ENCODE peak calls at places on chromosome 7, in seven cellular contexts. I, Y, R, F, J, Q and A are unnamed samples.

GRCh38 chr7:131769241-131769640 is 212.8 kb upstream of the PODXL start:
- DNase-seq in R (no peak), Q (no peak), I (no peak), Y (no peak), F (no peak), J (peak; percentile 72), A (no peak)

GRCh38 chr7:74343281-74344127 is 54.3 kb downstream of the CLIP2 start:
- DNase-seq in Y (peak; percentile 55), J (peak; percentile 63), F (no peak), I (no peak), R (no peak), Q (no peak), A (no peak)

GRCh38 chr7:15367897-15368296 is 193.9 kb downstream of the AGMO start:
- DNase-seq in J (no peak), F (no peak), I (no peak), Q (no peak), R (no peak), Y (no peak), A (no peak)

GRCh38 chr7:5630670-5631069 is 150.8 kb downstream of the RNF216 start:
- DNase-seq in Y (no peak), F (no peak), R (no peak), I (no peak), Q (no peak), J (no peak), A (no peak)

GRCh38 chr7:24916463-24917040 is 63.4 kb downstream of the OSBPL3 start:
- DNase-seq in J (no peak), I (no peak), Q (no peak), R (no peak), F (no peak), Y (no peak), A (no peak)

GRCh38 chr7:133545613-133546012 is 292.7 kb downstream of the EXOC4 start:
- DNase-seq in R (no peak), Y (peak; percentile 72), I (no peak), F (no peak), J (peak; percentile 37), Q (no peak), A (no peak)

GRCh38 chr7:4707980-4708411 is 25.9 kb downstream of the FOXK1 start:
- DNase-seq in F (no peak), R (no peak), Y (no peak), Q (no peak), I (no peak), J (no peak), A (no peak)

GRCh38 chr7:148687555-148687954 is 11.1 kb upstream of the CUL1 start:
- DNase-seq in Y (peak; percentile 34), I (no peak), J (no peak), F (no peak), R (no peak), Q (no peak), A (no peak)

GRCh38 chr7:47968852-47969774 is 10.3 kb downstream of the HUS1 start:
- DNase-seq in F (no peak), I (peak; percentile 78), Y (peak; percentile 78), J (peak; percentile 13), Q (no peak), R (peak; percentile 75), A (peak; percentile 51)

GRCh38 chr7:12475362-12476063 is 71.8 kb upstream of the VWDE start:
- DNase-seq in J (peak; percentile 64), Y (peak; percentile 77), Q (no peak), R (peak; percentile 4), F (no peak), I (no peak), A (no peak)

GRCh38 chr7:87038993-87039716 is 20.3 kb downstream of the ELAPOR2 start:
- DNase-seq in Y (no peak), Q (no peak), R (no peak), F (no peak), I (no peak), J (no peak), A (no peak)

GRCh38 chr7:87356448-87356847 is 11.0 kb downstream of the CROT start:
- DNase-seq in F (no peak), Q (no peak), R (no peak), J (no peak), I (no peak), Y (no peak), A (no peak)

GRCh38 chr7:142646274-142646895 is 102.9 kb upstream of the PRSS1 start:
- DNase-seq in R (no peak), Q (no peak), F (no peak), I (no peak), Y (no peak), J (no peak), A (no peak)

GRCh38 chr7:23426876-23427275 is 43.4 kb downstream of the IGF2BP3 start:
- DNase-seq in Y (no peak), R (no peak), Q (no peak), I (no peak), J (no peak), F (no peak), A (no peak)

GRCh38 chr7:80379034-80379433 is 132.8 kb downstream of the GNAT3 start:
- DNase-seq in F (no peak), I (no peak), Y (peak; percentile 64), J (peak; percentile 56), Q (no peak), R (peak; percentile 25), A (no peak)

GRCh38 chr7:11328309-11328708 is 354.6 kb downstream of the PHF14 start:
- DNase-seq in Q (no peak), R (no peak), I (no peak), Y (no peak), J (peak; percentile 49), F (no peak), A (no peak)

GRCh38 chr7:127504715-127505114 is 80.7 kb downstream of the GCC1 start:
- DNase-seq in R (peak; percentile 44), F (no peak), J (no peak), Q (no peak), I (peak; percentile 20), Y (peak; percentile 44), A (peak; percentile 23)

GRCh38 chr7:30276203-30276900 is 8.0 kb upstream of the ZNRF2 start:
- DNase-seq in Q (no peak), F (no peak), I (no peak), J (no peak), Y (peak; percentile 75), R (peak; percentile 71), A (peak; percentile 50)

GRCh38 chr7:92763636-92764423 is 72.5 kb downstream of the CDK6 start:
- DNase-seq in I (peak; percentile 32), F (peak; percentile 72), Y (peak; percentile 57), J (peak; percentile 98), R (peak; percentile 77), Q (no peak), A (peak; percentile 53)

GRCh38 chr7:665251-665650 is 61.2 kb upstream of the DNAAF5 start:
- DNase-seq in I (no peak), Q (no peak), R (no peak), Y (peak; percentile 71), F (peak; percentile 56), J (no peak), A (no peak)

GRCh38 chr7:47501406-47501805 is 80.5 kb downstream of the TNS3 start:
- DNase-seq in J (no peak), Q (no peak), F (no peak), Y (peak; percentile 82), I (no peak), R (no peak), A (no peak)

GRCh38 chr7:151101621-151102396 is 15.5 kb downstream of the AGAP3 start:
- DNase-seq in R (no peak), J (no peak), F (no peak), Y (no peak), Q (no peak), I (no peak), A (no peak)

GRCh38 chr7:50818324-50818723 is 35.6 kb upstream of the GRB10 start:
- DNase-seq in Y (no peak), I (no peak), Q (no peak), R (no peak), F (no peak), J (peak; percentile 54), A (no peak)

GRCh38 chr7:69622014-69622818 is 23.9 kb downstream of the AUTS2 start:
- DNase-seq in Y (no peak), J (no peak), I (no peak), Q (no peak), R (peak; percentile 56), F (no peak), A (no peak)
- H3K4me1 ChIP-seq in Y (peaks cover 62% of the 10 kb centered on the region), J (no peaks in the 10 kb centered on the region), I (no peaks in the 10 kb centered on the region), Q (no peaks in the 10 kb centered on the region), R (peaks cover 61% of the 10 kb centered on the region), F (no peaks in the 10 kb centered on the region), A (no peaks in the 10 kb centered on the region)

DNA sequence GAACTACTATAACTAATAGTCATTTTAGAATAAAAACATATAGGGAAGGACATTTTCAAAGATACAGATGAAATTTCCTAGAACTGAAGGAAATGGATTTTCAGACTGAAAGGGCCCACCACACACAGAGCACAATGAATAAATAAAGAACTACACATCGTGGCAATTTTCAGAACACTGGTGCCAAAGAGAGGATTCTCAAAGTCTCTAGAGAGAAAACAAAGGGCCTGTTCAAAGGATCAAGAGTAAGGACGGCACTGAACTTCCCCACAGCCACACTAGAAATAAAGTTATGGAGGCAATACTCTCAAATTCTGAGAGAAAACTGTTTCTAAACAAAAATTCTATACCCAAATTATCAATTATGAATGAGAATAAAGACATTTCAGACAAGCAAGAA is 21.9 kb downstream of the NAPEPLD start:
- DNase-seq in Y (no peak), F (no peak), J (no peak), R (no peak), Q (no peak), I (no peak), A (no peak)
- H3K27ac ChIP-seq in Y (no peak overlapping the region), F (no peak overlapping the region), J (no peak overlapping the region), R (no peak overlapping the region), Q (no peak overlapping the region), I (no peak overlapping the region), A (no peak overlapping the region)

GRCh38 chr7:159141660-159142059 is 3.0 kb downstream of the VIPR2 start:
- DNase-seq in J (no peak), Q (no peak), Y (no peak), I (no peak), F (no peak), R (no peak), A (peak; percentile 9)
- H3K27me3 ChIP-seq in J (peaks cover 36% of the 10 kb centered on the region), Q (peaks cover 69% of the 10 kb centered on the region), Y (peaks cover 39% of the 10 kb centered on the region), I (peaks cover 29% of the 10 kb centered on the region), F (peaks cover 39% of the 10 kb centered on the region), R (peaks cover 79% of the 10 kb centered on the region), A (peaks cover 6% of the 10 kb centered on the region)

GRCh38 chr7:32518534-32519140 is 23.3 kb downstream of the AVL9 start:
- DNase-seq in Q (no peak), R (peak; percentile 52), F (no peak), J (peak; percentile 49), I (no peak), Y (peak; percentile 48), A (no peak)

GRCh38 chr7:32522746-32523145 is 27.5 kb downstream of the AVL9 start:
- DNase-seq in I (no peak), Q (no peak), F (no peak), Y (no peak), R (no peak), J (no peak), A (no peak)

GRCh38 chr7:32515890-32516550 is 20.7 kb downstream of the AVL9 start:
- DNase-seq in F (no peak), R (no peak), Q (no peak), I (no peak), J (peak; percentile 79), Y (no peak), A (peak; percentile 64)

GRCh38 chr7:32516551-32517082 is 21.3 kb downstream of the AVL9 start:
- DNase-seq in F (no peak), Q (no peak), R (no peak), I (peak; percentile 64), J (no peak), Y (peak; percentile 36), A (peak; percentile 36)

DNA sequence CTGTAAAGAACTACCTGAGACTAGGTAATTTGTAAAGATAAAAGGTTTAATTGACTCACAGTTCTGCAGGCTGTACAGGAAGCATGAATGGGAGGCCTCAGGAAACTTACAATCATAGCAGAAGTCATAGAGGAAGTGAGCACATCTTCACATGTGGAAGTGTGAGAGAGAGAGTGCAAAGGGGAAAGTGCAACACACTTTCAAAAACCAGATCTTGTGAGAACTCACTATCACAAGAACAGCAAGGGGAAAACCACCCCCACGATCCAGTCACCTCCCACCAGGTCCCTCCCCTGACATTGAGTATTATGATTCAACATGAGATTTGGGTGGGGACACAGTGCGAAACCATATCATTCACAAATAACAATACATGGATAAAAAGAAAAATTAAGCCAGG is 24.5 kb downstream of the AVL9 start:
- DNase-seq in R (no peak), Y (no peak), I (no peak), Q (no peak), F (no peak), J (no peak), A (no peak)
- H3K4me1 ChIP-seq in R (no peaks in the 10 kb centered on the region), Y (no peaks in the 10 kb centered on the region), I (no peaks in the 10 kb centered on the region), Q (no peaks in the 10 kb centered on the region), F (no peaks in the 10 kb centered on the region), J (no peaks in the 10 kb centered on the region), A (no peaks in the 10 kb centered on the region)